ENCODE peak calls at places on chromosomes 13 and 19, in four cellular contexts. Y, P, B and F are unnamed samples.

GRCh38 chr19:9741476-9742171 is 26.9 kb downstream of the ZNF846 start:
- DNase-seq in Y (no peak), P (no peak), B (no peak), F (no peak)

GRCh38 chr19:35720648-35721047 is 2.8 kb downstream of the KMT2B start:
- DNase-seq in Y (no peak), P (no peak), B (no peak), F (no peak)

GRCh38 chr19:14061081-14061749 is 661 bp downstream of the PALM3 start:
- DNase-seq in Y (no peak), P (no peak), B (no peak), F (no peak)

GRCh38 chr13:110640591-110641029 is 25.3 kb downstream of the NAXD start:
- DNase-seq in Y (no peak), P (no peak), B (no peak), F (no peak)

GRCh38 chr19:3979674-3980352 is 5.5 kb downstream of the EEF2 start:
- DNase-seq in Y (no peak), P (no peak), B (no peak), F (no peak)

GRCh38 chr13:58397596-58398387 is 766.2 kb downstream of the PCDH17 start:
- DNase-seq in Y (no peak), P (no peak), B (no peak), F (no peak)

GRCh38 chr19:2759965-2760364 is 20.1 kb upstream of the SLC39A3 start:
- DNase-seq in Y (no peak), P (no peak), B (no peak), F (no peak)

GRCh38 chr19:4327252-4327876 is 11.3 kb downstream of the STAP2 start:
- DNase-seq in Y (peak), P (peak), B (no peak), F (peak)

GRCh38 chr13:110254151-110254679 is 52.7 kb downstream of the COL4A1 start:
- DNase-seq in Y (no peak), P (no peak), B (no peak), F (no peak)

GRCh38 chr19:19482785-19483625 is 32.3 kb downstream of the TSSK6 start:
- DNase-seq in Y (no peak), P (no peak), B (no peak), F (no peak)

GRCh38 chr13:111855786-111856185 is 211.2 kb upstream of the SOX1 start:
- DNase-seq in Y (no peak), P (no peak), B (no peak), F (peak)

GRCh38 chr19:2813235-2814160 is 6.2 kb upstream of the ZNF554 start:
- DNase-seq in Y (no peak), P (no peak), B (no peak), F (no peak)

GRCh38 chr19:10419200-10419645 is 1.1 kb upstream of the PDE4A start:
- DNase-seq in Y (no peak), P (no peak), B (no peak), F (no peak)

GRCh38 chr19:44662686-44663085 is 8.6 kb upstream of the CEACAM19 start:
- DNase-seq in Y (no peak), P (no peak), B (no peak), F (no peak)

GRCh38 chr19:29858000-29858596 is 46.3 kb downstream of the CCNE1 start:
- DNase-seq in Y (no peak), P (peak), B (no peak), F (peak)

GRCh38 chr19:35742121-35742724 is at the start of gene IGFLR1:
- DNase-seq in Y (no peak), P (no peak), B (peak), F (no peak)

GRCh38 chr19:53903055-53903680 is 5.9 kb upstream of the CACNG7 start:
- DNase-seq in Y (no peak), P (no peak), B (no peak), F (peak)

GRCh38 chr13:104318121-104318520 is 1251.9 kb upstream of the SLC10A2 start:
- DNase-seq in Y (no peak), P (no peak), B (no peak), F (no peak)

GRCh38 chr13:30997697-30998547 is 65.5 kb downstream of the TEX26 start:
- DNase-seq in Y (no peak), P (no peak), B (no peak), F (no peak)

GRCh38 chr13:42592915-42593718 is 19.2 kb downstream of the TNFSF11 start:
- DNase-seq in Y (no peak), P (no peak), B (no peak), F (peak)

GRCh38 chr13:47680752-47681151 is 320.3 kb downstream of the SUCLA2 start:
- DNase-seq in Y (no peak), P (no peak), B (no peak), F (no peak)

GRCh38 chr19:4089400-4089908 is 22.8 kb upstream of the ZBTB7A start:
- DNase-seq in Y (no peak), P (no peak), B (no peak), F (no peak)

GRCh38 chr19:23283925-23284324 is 33.7 kb upstream of the ZNF724 start:
- DNase-seq in Y (peak), P (peak), B (no peak), F (peak)

GRCh38 chr19:2016041-2016807 is 710 bp upstream of the BTBD2 start:
- DNase-seq in Y (no peak), P (peak), B (peak), F (no peak)

GRCh38 chr13:46101488-46102289 is 3.1 kb downstream of the CPB2 start:
- DNase-seq in Y (no peak), P (no peak), B (no peak), F (no peak)

GRCh38 chr13:109941951-109942350 is 155.6 kb upstream of the IRS2 start:
- DNase-seq in Y (no peak), P (no peak), B (no peak), F (no peak)

GRCh38 chr19:46016426-46017094 is 6.3 kb downstream of the PGLYRP1 start:
- DNase-seq in Y (peak), P (peak), B (peak), F (peak)

GRCh38 chr19:46015080-46015960 is 7.5 kb downstream of the PGLYRP1 start:
- DNase-seq in Y (peak), P (peak), B (no peak), F (peak)

GRCh38 chr19:46014534-46014933 is 8.3 kb downstream of the PGLYRP1 start:
- DNase-seq in Y (no peak), P (no peak), B (no peak), F (no peak)

GRCh38 chr19:46017095-46017429 is 5.8 kb downstream of the PGLYRP1 start:
- DNase-seq in Y (no peak), P (no peak), B (no peak), F (no peak)

GRCh38 chr19:46015961-46016425 is 6.9 kb downstream of the PGLYRP1 start:
- DNase-seq in Y (no peak), P (no peak), B (no peak), F (no peak)
- TF ChIP-seq SUZ12 in Y (peak), P (no peak), B (no peak), F (peak)

DNA sequence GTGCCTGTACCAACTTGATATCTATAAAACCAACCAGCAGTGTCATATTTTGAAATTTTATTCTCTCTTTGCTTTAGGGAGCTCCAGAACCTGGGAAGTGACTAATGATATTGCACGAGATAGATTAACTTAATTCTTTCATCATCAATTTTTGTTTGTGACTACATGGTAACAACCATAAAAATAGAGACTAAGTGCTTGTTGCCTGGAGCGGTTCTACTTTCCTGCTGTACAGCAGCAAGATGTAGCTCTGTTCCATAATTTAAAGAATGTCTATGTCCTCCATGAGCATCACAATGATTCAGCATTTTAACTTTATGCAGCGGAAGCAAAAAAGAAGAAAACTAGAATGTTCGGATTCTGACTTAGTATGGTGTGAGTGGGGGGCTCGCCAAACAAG is 275.7 kb downstream of the KLF5 start:
- DNase-seq in Y (no peak), P (no peak), B (no peak), F (no peak)
- TF ChIP-seq SUZ12 in Y (no peak), P (no peak), B (no peak), F (no peak)

GRCh38 chr19:7370546-7370945 is 21.8 kb downstream of the ARHGEF18 start:
- DNase-seq in Y (no peak), P (no peak), B (no peak), F (no peak)

GRCh38 chr19:7376151-7376852 is 27.6 kb downstream of the ARHGEF18 start:
- DNase-seq in Y (peak), P (no peak), B (no peak), F (no peak)

GRCh38 chr19:7371001-7371400 is 22.3 kb downstream of the ARHGEF18 start:
- DNase-seq in Y (no peak), P (no peak), B (no peak), F (no peak)

GRCh38 chr19:7372810-7373209 is 24.1 kb downstream of the ARHGEF18 start:
- DNase-seq in Y (no peak), P (no peak), B (no peak), F (no peak)

DNA sequence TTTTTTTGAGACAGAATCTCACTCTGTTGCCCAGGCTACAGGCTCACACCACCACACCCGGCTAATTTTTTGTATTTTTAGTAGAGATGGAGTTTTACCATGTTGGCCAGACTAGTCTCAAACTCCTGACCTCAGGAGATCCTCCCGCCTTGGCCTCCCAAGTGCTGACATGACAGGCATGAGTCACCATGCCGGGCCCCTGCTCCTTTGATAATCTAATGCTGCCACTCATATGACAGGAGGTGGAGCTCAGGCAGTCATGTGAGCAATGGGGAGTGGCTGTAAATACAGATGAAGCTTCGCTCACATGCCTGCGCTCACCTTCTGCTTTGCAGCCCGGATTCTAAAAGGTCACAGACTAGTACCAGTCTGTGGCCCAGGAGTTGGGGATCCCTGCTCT is 25.1 kb downstream of the ARHGEF18 start:
- DNase-seq in Y (no peak), P (no peak), B (no peak), F (no peak)
- TF ChIP-seq SUZ12 in Y (no peak), P (no peak), B (no peak), F (no peak)

GRCh38 chr13:113550453-113550852 is 34.1 kb upstream of the TFDP1 start:
- DNase-seq in Y (no peak), P (no peak), B (no peak), F (no peak)
- TF ChIP-seq SUZ12 in Y (no peak), P (no peak), B (no peak), F (no peak)

DNA sequence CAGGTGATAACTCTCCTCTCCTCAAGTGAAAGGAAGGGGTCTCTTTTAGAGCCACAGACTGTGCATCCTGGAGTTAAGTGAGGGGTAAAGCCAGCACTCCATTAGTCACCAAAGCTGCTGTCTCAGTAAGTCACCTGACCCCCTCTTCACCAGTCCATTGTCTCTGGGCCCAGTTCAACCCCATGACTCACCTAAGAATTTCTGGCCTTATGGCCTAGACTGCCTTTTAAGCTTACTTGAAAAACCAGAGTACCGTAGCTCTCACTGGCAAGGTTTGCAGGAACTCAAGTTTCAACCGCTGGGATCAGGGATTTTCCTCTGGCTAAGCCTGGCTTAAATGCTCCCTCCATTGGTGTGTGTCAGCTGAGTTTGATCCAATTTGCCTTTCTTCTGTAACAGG is 23.4 kb upstream of the EID2 start:
- DNase-seq in Y (no peak), P (no peak), B (no peak), F (peak)
- TF ChIP-seq SUZ12 in Y (no peak), P (no peak), B (no peak), F (no peak)

GRCh38 chr13:112885782-112886268 is 83.2 kb upstream of the MCF2L start:
- DNase-seq in Y (no peak), P (no peak), B (no peak), F (peak)
- TF ChIP-seq SUZ12 in Y (no peak), P (no peak), B (no peak), F (no peak)

DNA sequence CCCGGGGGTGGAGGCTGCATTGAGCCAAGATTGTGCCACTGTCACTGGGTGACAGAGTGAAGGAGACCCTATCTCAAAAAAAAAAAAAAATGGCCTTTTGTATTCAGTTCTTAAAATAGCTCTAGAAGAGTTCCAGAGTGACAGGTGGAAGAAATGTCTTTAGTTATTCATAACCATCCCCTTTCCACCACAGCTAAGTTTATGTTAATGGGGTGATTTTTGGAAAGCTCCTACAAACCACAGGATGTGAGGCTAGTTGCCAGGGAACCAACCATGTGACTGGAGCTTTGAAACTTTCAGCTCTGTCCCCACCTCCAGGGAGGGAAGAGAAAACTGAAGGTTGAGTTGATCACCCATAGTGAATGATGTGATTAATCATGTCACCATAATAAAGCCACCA is 6.9 kb downstream of the ZNF490 start:
- DNase-seq in Y (no peak), P (no peak), B (peak), F (no peak)
- TF ChIP-seq SUZ12 in Y (no peak), P (no peak), B (no peak), F (no peak)

DNA sequence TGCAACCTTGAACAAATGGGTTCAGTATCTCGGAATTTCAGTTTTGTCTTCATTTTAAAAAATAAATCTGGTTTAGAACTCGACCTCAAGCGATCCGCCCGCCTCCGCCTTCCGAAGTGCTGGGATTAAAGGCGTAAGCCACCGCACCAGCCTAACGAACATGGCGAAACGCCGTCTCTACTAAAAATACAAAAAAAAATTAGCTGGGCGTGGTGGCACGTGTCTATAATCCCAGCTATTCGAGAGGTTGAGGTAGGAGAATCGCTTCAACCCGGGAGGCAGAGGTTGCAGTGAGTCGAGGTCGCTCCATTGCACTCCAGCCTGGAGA is 571 bp downstream of the ZNF302 start:
- DNase-seq in Y (no peak), P (no peak), B (no peak), F (no peak)
- TF ChIP-seq SUZ12 in Y (no peak), P (no peak), B (no peak), F (no peak)